ENCODE peak calls at places on chromosomes 4 and X, in ten cellular contexts. F is hypothalamus; N is T-helper 1 cell; Z is ELR; Q is kidney epithelial cell; R is amniotic stem cell; B is stimulated activated CD4-positive, alpha-beta T cell treated with anti-CD3 and anti-CD28 coated beads, TNF-alpha, amount 100 ng/mL, for 48 hours; O is HS-5; P is LoVo; L is left cardiac atrium. Y is an unnamed sample.

GRCh38 chrX:33171071-33171470 is 40.3 kb downstream of the DMD start:
- DNase-seq in F (no peak), N (no peak), Z (no peak), Q (no peak), R (no peak), B (no peak), O (no peak), P (no peak), L (no peak), Y (no peak)

GRCh38 chr4:93243262-93243661 is 585.3 kb upstream of the ATOH1 start:
- DNase-seq in F (no peak), N (no peak), Z (no peak), Q (no peak), R (no peak), B (no peak), O (no peak), P (no peak), L (no peak), Y (no peak)

GRCh38 chrX:9688833-9689232 is 76.8 kb downstream of the GPR143 start:
- DNase-seq in F (no peak), N (no peak), Z (no peak), Q (no peak), R (no peak), B (no peak), O (no peak), P (no peak), L (no peak), Y (no peak)

GRCh38 chr4:188106454-188106853 is 2.9 kb downstream of the TRIML2 start:
- DNase-seq in F (no peak), N (no peak), Z (no peak), Q (no peak), R (no peak), B (no peak), O (no peak), P (no peak), L (no peak), Y (no peak)

GRCh38 chr4:3252831-3253641 is 4.1 kb downstream of the MSANTD1 start:
- DNase-seq in F (no peak), N (no peak), Z (no peak), Q (no peak), R (no peak), B (no peak), O (no peak), P (no peak), L (peak), Y (peak)

GRCh38 chrX:145825896-145826295 is 8.3 kb downstream of the SLITRK2 start:
- DNase-seq in F (peak), N (no peak), Z (peak), Q (no peak), R (no peak), B (no peak), O (no peak), P (no peak), L (no peak), Y (no peak)

GRCh38 chr4:26826721-26827120 is 33.9 kb upstream of the STIM2 start:
- DNase-seq in F (no peak), N (no peak), Z (no peak), Q (no peak), R (no peak), B (no peak), O (no peak), P (peak), L (no peak), Y (no peak)

GRCh38 chrX:87516716-87517115 is 886 bp upstream of the KLHL4 start:
- DNase-seq in F (no peak), N (no peak), Z (no peak), Q (no peak), R (no peak), B (no peak), O (no peak), P (no peak), L (no peak), Y (no peak)

GRCh38 chr4:134906404-134907023 is 704.9 kb upstream of the PABPC4L start:
- DNase-seq in F (no peak), N (no peak), Z (peak), Q (no peak), R (no peak), B (no peak), O (no peak), P (peak), L (no peak), Y (no peak)

GRCh38 chr4:16227462-16227868 is 1.2 kb upstream of the TAPT1 start:
- DNase-seq in F (no peak), N (no peak), Z (peak), Q (no peak), R (no peak), B (no peak), O (no peak), P (no peak), L (peak), Y (peak)

GRCh38 chr4:30295652-30296051 is 424.5 kb upstream of the PCDH7 start:
- DNase-seq in F (no peak), N (no peak), Z (no peak), Q (no peak), R (no peak), B (no peak), O (no peak), P (no peak), L (no peak), Y (no peak)

GRCh38 chrX:135536883-135537282 is 16.4 kb downstream of the INTS6L start:
- DNase-seq in F (no peak), N (no peak), Z (no peak), Q (no peak), R (no peak), B (no peak), O (no peak), P (no peak), L (no peak), Y (no peak)

GRCh38 chrX:42098897-42099296 is 175.5 kb upstream of the CASK start:
- DNase-seq in F (no peak), N (no peak), Z (no peak), Q (no peak), R (no peak), B (no peak), O (no peak), P (no peak), L (peak), Y (no peak)

GRCh38 chr4:24564488-24564887 is 19.9 kb downstream of the DHX15 start:
- DNase-seq in F (no peak), N (no peak), Z (no peak), Q (no peak), R (no peak), B (no peak), O (no peak), P (no peak), L (no peak), Y (no peak)

GRCh38 chrX:13652256-13653021 is 502 bp upstream of the TCEANC start:
- DNase-seq in F (no peak), N (no peak), Z (peak), Q (peak), R (peak), B (no peak), O (peak), P (peak), L (no peak), Y (no peak)

GRCh38 chr4:153465583-153465921 is 608 bp upstream of the TMEM131L start:
- DNase-seq in F (peak), N (no peak), Z (peak), Q (no peak), R (peak), B (no peak), O (no peak), P (no peak), L (no peak), Y (peak)

GRCh38 chr4:52635130-52635529 is 24.0 kb downstream of the USP46 start:
- DNase-seq in F (no peak), N (no peak), Z (no peak), Q (no peak), R (no peak), B (no peak), O (no peak), P (no peak), L (no peak), Y (no peak)

GRCh38 chr4:124401611-124402010 is 310.9 kb downstream of the ANKRD50 start:
- DNase-seq in F (no peak), N (no peak), Z (no peak), Q (no peak), R (no peak), B (no peak), O (no peak), P (no peak), L (no peak), Y (no peak)

GRCh38 chr4:2484993-2485392 is 16.1 kb downstream of the RNF4 start:
- DNase-seq in F (peak), N (peak), Z (no peak), Q (no peak), R (no peak), B (peak), O (no peak), P (no peak), L (peak), Y (peak)

GRCh38 chr4:81019016-81019415 is 11.5 kb upstream of the BMP3 start:
- DNase-seq in F (no peak), N (no peak), Z (no peak), Q (no peak), R (no peak), B (no peak), O (no peak), P (no peak), L (no peak), Y (no peak)

GRCh38 chrX:31893525-31893924 is 821.7 kb upstream of the FTHL17 start:
- DNase-seq in F (no peak), N (no peak), Z (no peak), Q (no peak), R (no peak), B (no peak), O (no peak), P (no peak), L (no peak), Y (no peak)

GRCh38 chrX:37765507-37765906 is 14.4 kb upstream of the CYBB start:
- DNase-seq in F (no peak), N (no peak), Z (no peak), Q (no peak), R (no peak), B (no peak), O (no peak), P (no peak), L (no peak), Y (no peak)

GRCh38 chr4:109701566-109702399 is 1.5 kb downstream of the CASP6 start:
- DNase-seq in F (no peak), N (no peak), Z (peak), Q (no peak), R (no peak), B (no peak), O (no peak), P (peak), L (no peak), Y (no peak)

GRCh38 chr4:73613130-73613529 is 7.1 kb downstream of the RASSF6 start:
- DNase-seq in F (no peak), N (no peak), Z (no peak), Q (peak), R (no peak), B (no peak), O (no peak), P (peak), L (no peak), Y (no peak)

GRCh38 chr4:188941524-188942109 is 802.4 kb downstream of the TRIML1 start:
- DNase-seq in F (no peak), N (no peak), Z (peak), Q (peak), R (peak), B (no peak), O (peak), P (peak), L (no peak), Y (no peak)

GRCh38 chr4:101597204-101597603 is 193.3 kb upstream of the BANK1 start:
- DNase-seq in F (no peak), N (peak), Z (peak), Q (no peak), R (no peak), B (peak), O (no peak), P (peak), L (no peak), Y (no peak)

GRCh38 chrX:132015875-132016274 is 7.2 kb upstream of the STK26 start:
- DNase-seq in F (no peak), N (no peak), Z (no peak), Q (no peak), R (no peak), B (no peak), O (no peak), P (no peak), L (no peak), Y (no peak)

GRCh38 chr4:38562751-38563198 is 101.2 kb upstream of the KLF3 start:
- DNase-seq in F (no peak), N (no peak), Z (no peak), Q (no peak), R (no peak), B (no peak), O (no peak), P (no peak), L (peak), Y (peak)

GRCh38 chr4:105765690-105766407 is 57.3 kb downstream of the GSTCD start:
- DNase-seq in F (no peak), N (no peak), Z (peak), Q (peak), R (peak), B (no peak), O (peak), P (peak), L (no peak), Y (no peak)

GRCh38 chr4:157075811-157076577 is at the start of gene GLRB:
- DNase-seq in F (peak), N (no peak), Z (peak), Q (no peak), R (peak), B (no peak), O (no peak), P (no peak), L (peak), Y (no peak)

GRCh38 chr4:153143527-153144348 is 60.5 kb upstream of the TRIM2 start:
- DNase-seq in F (no peak), N (no peak), Z (peak), Q (no peak), R (no peak), B (no peak), O (peak), P (peak), L (no peak), Y (no peak)

GRCh38 chr4:129428454-129428853 is 332.5 kb downstream of the C4orf33 start:
- DNase-seq in F (no peak), N (no peak), Z (no peak), Q (no peak), R (no peak), B (no peak), O (no peak), P (no peak), L (no peak), Y (no peak)

GRCh38 chrX:106698693-106699092 is 27.8 kb upstream of the RNF128 start:
- DNase-seq in F (no peak), N (no peak), Z (peak), Q (no peak), R (no peak), B (no peak), O (no peak), P (no peak), L (no peak), Y (no peak)

GRCh38 chr4:184274288-184274951 is 56.7 kb upstream of the ENPP6 start:
- DNase-seq in F (no peak), N (no peak), Z (peak), Q (no peak), R (no peak), B (no peak), O (no peak), P (no peak), L (no peak), Y (no peak)

GRCh38 chr4:47686294-47686872 is 151.5 kb downstream of the CORIN start:
- DNase-seq in F (no peak), N (peak), Z (peak), Q (no peak), R (no peak), B (peak), O (no peak), P (peak), L (peak), Y (no peak)

GRCh38 chr4:55733874-55734437 is 85.6 kb upstream of the EXOC1L start:
- DNase-seq in F (no peak), N (no peak), Z (peak), Q (peak), R (no peak), B (no peak), O (peak), P (peak), L (peak), Y (peak)

GRCh38 chrX:22534643-22535042 is 261.9 kb downstream of the CBLL2 start:
- DNase-seq in F (no peak), N (no peak), Z (peak), Q (no peak), R (peak), B (no peak), O (peak), P (no peak), L (no peak), Y (no peak)